ENCODE peak calls at places on chromosomes 5 and 9, in four cellular contexts. K, M, E and U are unnamed samples.

GRCh38 chr5:137753227-137753985 is 757 bp downstream of the HNRNPA0 start:
- DNase-seq in K (peak; percentile 3), M (peak; percentile 42), E (peak; percentile 39), U (peak; percentile 24)

GRCh38 chr9:91963711-91964240 is 13.7 kb upstream of the ROR2 start:
- DNase-seq in K (no peak), M (no peak), E (no peak), U (no peak)

GRCh38 chr9:131252120-131252519 is 24.2 kb downstream of the FAM78A start:
- DNase-seq in K (no peak), M (no peak), E (no peak), U (no peak)

GRCh38 chr5:72597456-72597948 is 90.3 kb upstream of the ZNF366 start:
- DNase-seq in K (peak; percentile 13), M (no peak), E (no peak), U (no peak)

GRCh38 chr5:9786378-9787360 is 156.5 kb upstream of the TAS2R1 start:
- DNase-seq in K (no peak), M (no peak), E (no peak), U (no peak)

GRCh38 chr5:36728697-36729543 is 122.5 kb downstream of the SLC1A3 start:
- DNase-seq in K (peak; percentile 58), M (no peak), E (no peak), U (no peak)

GRCh38 chr5:170971-171800 is 20.1 kb upstream of the LRRC14B start:
- DNase-seq in K (no peak), M (no peak), E (no peak), U (no peak)

GRCh38 chr5:62369039-62369438 is 34.7 kb downstream of the DIMT1 start:
- DNase-seq in K (no peak), M (no peak), E (no peak), U (no peak)

GRCh38 chr9:125966959-125967711 is 220.0 kb downstream of the PBX3 start:
- DNase-seq in K (no peak), M (no peak), E (no peak), U (no peak)

GRCh38 chr5:95449460-95449859 is 58.3 kb downstream of the FAM81B start:
- DNase-seq in K (no peak), M (no peak), E (no peak), U (no peak)

GRCh38 chr9:21995652-21996275 is 1.2 kb downstream of the CDKN2B-AS1 start:
- DNase-seq in K (no peak), M (no peak), E (peak; percentile 3), U (no peak)

GRCh38 chr5:10666531-10667305 is 94.3 kb downstream of the DAP start:
- DNase-seq in K (no peak), M (no peak), E (no peak), U (no peak)

GRCh38 chr5:149636861-149637246 is 55.6 kb downstream of the ARHGEF37 start:
- DNase-seq in K (peak; percentile 52), M (no peak), E (peak; percentile 44), U (peak; percentile 83)

GRCh38 chr5:150448960-150449490 is 514 bp downstream of the RPS14 start:
- DNase-seq in K (no peak), M (no peak), E (no peak), U (no peak)

GRCh38 chr9:124342946-124343485 is 72.2 kb downstream of the PSMB7 start:
- DNase-seq in K (peak; percentile 67), M (no peak), E (no peak), U (peak; percentile 53)

GRCh38 chr5:14665110-14665822 is 748 bp downstream of the OTULIN start:
- DNase-seq in K (peak; percentile 40), M (no peak), E (no peak), U (peak; percentile 55)

GRCh38 chr9:16337322-16338029 is 533.0 kb downstream of the BNC2 start:
- DNase-seq in K (peak; percentile 86), M (no peak), E (no peak), U (no peak)